ENCODE peak calls at places on chromosomes 11 and 22, in four cellular contexts. A is K562, J is GM12878, R is HepG2. V is an unnamed sample.
A peak's percentile ranks its signal among the peaks of the same experiment; 100 is the strongest.

GRCh38 chr11:131094828-131095227 is 178.5 kb upstream of the SNX19 start:
- DNase-seq in R (no peak), J (no peak), A (no peak), V (no peak)

GRCh38 chr11:111634981-111635705 is 32.9 kb downstream of the SIK2 start:
- DNase-seq in R (no peak), A (peak; percentile 23), J (no peak), V (no peak)

GRCh38 chr22:49705216-49705600 is 122.5 kb downstream of the BRD1 start:
- DNase-seq in J (no peak), A (no peak), R (no peak), V (no peak)

GRCh38 chr22:42461511-42461910 is 29.3 kb upstream of the NFAM1 start:
- DNase-seq in A (no peak), J (no peak), R (no peak), V (no peak)

GRCh38 chr11:90330632-90331031 is 107.8 kb upstream of the CHORDC1 start:
- DNase-seq in J (no peak), A (no peak), R (no peak), V (no peak)

GRCh38 chr11:82846037-82846383 is 54.2 kb downstream of the PRCP start:
- DNase-seq in R (no peak), A (no peak), J (no peak), V (no peak)

GRCh38 chr22:33328789-33329296 is 270.7 kb upstream of the SYN3 start:
- DNase-seq in R (peak; percentile 55), J (no peak), A (no peak), V (peak; percentile 74)

GRCh38 chr11:45051621-45052020 is 94.8 kb upstream of the PRDM11 start:
- DNase-seq in A (no peak), R (no peak), J (no peak), V (no peak)

GRCh38 chr11:101620026-101620425 is 36.2 kb upstream of the TRPC6 start:
- DNase-seq in A (no peak), R (no peak), J (no peak), V (no peak)

GRCh38 chr11:1122356-1123002 is 35.3 kb upstream of the MUC5AC start:
- DNase-seq in A (no peak), R (no peak), J (no peak), V (no peak)

GRCh38 chr11:120513436-120514315 is 2.1 kb downstream of the GRIK4 start:
- DNase-seq in J (no peak), A (no peak), R (no peak), V (no peak)

GRCh38 chr11:19288256-19288655 is 47.5 kb upstream of the E2F8 start:
- DNase-seq in R (no peak), A (no peak), J (no peak), V (no peak)

GRCh38 chr11:69358398-69359080 is 64.6 kb downstream of the MYEOV start:
- DNase-seq in R (no peak), J (no peak), A (no peak), V (no peak)

GRCh38 chr11:119681537-119681936 is 47.5 kb downstream of the NECTIN1 start:
- DNase-seq in R (no peak), A (no peak), J (no peak), V (no peak)

DNA sequence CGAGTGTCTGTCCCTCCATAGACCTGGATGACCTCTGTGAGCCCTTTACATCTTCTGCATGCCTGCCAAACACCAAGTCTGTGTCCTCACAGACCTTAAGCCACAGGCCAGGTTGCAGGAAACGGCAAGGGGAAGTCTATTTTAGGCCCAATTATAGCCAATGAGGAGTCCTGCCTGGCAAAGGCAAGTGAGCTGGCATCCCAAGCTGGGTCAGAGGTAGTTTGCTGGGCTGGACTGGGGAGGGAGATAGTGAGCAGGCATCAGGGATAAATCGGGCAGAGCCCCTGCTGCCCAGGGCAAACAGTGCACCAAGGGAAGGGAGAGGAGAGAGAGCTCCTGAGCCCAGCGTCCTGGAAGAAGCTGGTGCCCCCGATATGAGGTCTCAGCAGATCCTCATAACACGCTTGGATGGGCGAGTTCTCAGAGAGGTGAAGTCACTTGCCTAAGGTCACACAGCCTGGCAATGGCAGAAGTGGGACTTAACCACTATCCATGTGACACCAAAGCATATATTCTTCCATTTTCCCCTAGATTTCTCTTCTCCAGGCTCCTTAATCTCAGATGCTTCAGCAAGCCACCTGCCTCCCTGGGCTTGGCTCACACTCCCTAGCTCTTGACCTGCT is 3.7 kb upstream of the RELT start:
- DNase-seq in J (no peak), R (peak; percentile 25), A (no peak), V (peak; percentile 58)
- TF ChIP-seq CHD4 in J (no peak), R (no peak), A (no peak), V (no peak)

DNA sequence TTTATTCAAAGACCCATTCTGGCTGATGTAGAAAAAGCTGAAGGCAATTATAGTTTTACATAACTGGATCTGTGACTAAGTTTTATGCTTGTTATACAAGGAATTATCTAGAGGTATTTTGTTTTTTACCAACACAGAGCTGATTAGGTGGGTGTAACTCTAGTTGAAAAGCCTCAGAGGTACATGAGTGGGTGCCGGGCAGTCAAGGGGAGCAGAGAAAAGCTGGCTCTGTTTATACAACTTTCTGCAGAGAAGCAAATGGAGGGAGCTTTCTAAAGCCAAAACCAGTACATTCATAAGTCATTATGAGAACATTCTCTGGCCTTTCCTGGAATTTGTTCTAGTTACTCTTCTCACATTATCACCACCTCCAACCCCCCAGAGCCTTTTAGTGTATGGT is 29.4 kb downstream of the OR52K1 start:
- DNase-seq in R (no peak), J (no peak), A (no peak), V (no peak)
- TF ChIP-seq CHD4 in R (no peak), J (no peak), A (no peak), V (no peak)

GRCh38 chr11:10743354-10744035 is 7.6 kb upstream of the CTR9 start:
- DNase-seq in R (no peak), J (no peak), A (no peak), V (no peak)

GRCh38 chr11:10744206-10744605 is 6.8 kb upstream of the CTR9 start:
- DNase-seq in J (no peak), A (no peak), R (no peak), V (no peak)

GRCh38 chr11:10747733-10748132 is 3.3 kb upstream of the CTR9 start:
- DNase-seq in J (no peak), A (no peak), R (no peak), V (no peak)

GRCh38 chr11:10746871-10747270 is 4.2 kb upstream of the CTR9 start:
- DNase-seq in R (no peak), A (no peak), J (no peak), V (no peak)

GRCh38 chr11:10742460-10743208 is 8.4 kb upstream of the CTR9 start:
- DNase-seq in A (peak; percentile 74), R (no peak), J (no peak), V (no peak)
- TF ChIP-seq CHD4 in A (no peak), R (no peak), J (no peak), V (no peak)

GRCh38 chr11:5620606-5621521 is 3.9 kb upstream of the TRIM34 start:
- DNase-seq in A (peak; percentile 30), R (peak; percentile 42), J (no peak), V (peak; percentile 91)
- TF ChIP-seq CHD4 in A (no peak), R (no peak), J (no peak), V (no peak)

GRCh38 chr11:121514401-121514981 is 61.7 kb upstream of the SORL1-AS1 start:
- DNase-seq in A (no peak), R (no peak), J (no peak), V (no peak)

GRCh38 chr11:121521145-121522042 is 68.6 kb upstream of the SORL1-AS1 start:
- DNase-seq in R (no peak), A (no peak), J (peak; percentile 38), V (no peak)

GRCh38 chr11:121514998-121515671 is 62.4 kb upstream of the SORL1-AS1 start:
- DNase-seq in A (no peak), J (no peak), R (no peak), V (no peak)

GRCh38 chr11:121520243-121521144 is 67.7 kb upstream of the SORL1-AS1 start:
- DNase-seq in J (no peak), R (no peak), A (no peak), V (no peak)

GRCh38 chr11:121517996-121518395 is 65.2 kb upstream of the SORL1-AS1 start:
- DNase-seq in R (no peak), A (no peak), J (no peak), V (no peak)
- TF ChIP-seq CHD4 in R (no peak), A (no peak), J (no peak), V (no peak)

GRCh38 chr11:15901790-15902189 is 454.6 kb downstream of the SOX6 start:
- DNase-seq in R (peak; percentile 35), A (no peak), J (no peak), V (no peak)

GRCh38 chr11:15903246-15903645 is 453.1 kb downstream of the SOX6 start:
- DNase-seq in R (peak; percentile 34), A (no peak), J (no peak), V (peak; percentile 28)

GRCh38 chr11:15905334-15905733 is 451.0 kb downstream of the SOX6 start:
- DNase-seq in R (no peak), J (no peak), A (no peak), V (no peak)

GRCh38 chr11:15897211-15897960 is 459.0 kb downstream of the SOX6 start:
- DNase-seq in R (no peak), J (no peak), A (no peak), V (peak; percentile 22)

GRCh38 chr11:15901046-15901445 is 455.3 kb downstream of the SOX6 start:
- DNase-seq in A (no peak), J (no peak), R (peak; percentile 16), V (no peak)
- TF ChIP-seq CHD4 in A (no peak), J (no peak), R (no peak), V (no peak)

GRCh38 chr11:132579686-132580085 is 952.6 kb downstream of the OPCML start:
- DNase-seq in R (no peak), A (no peak), J (no peak), V (no peak)

GRCh38 chr11:132576706-132577105 is 955.6 kb downstream of the OPCML start:
- DNase-seq in R (no peak), A (no peak), J (no peak), V (peak; percentile 11)
- TF ChIP-seq CHD4 in R (no peak), A (no peak), J (no peak), V (no peak)

GRCh38 chr11:61769946-61770683 is 17.7 kb downstream of the MYRF start:
- DNase-seq in A (no peak), J (no peak), R (no peak), V (no peak)

GRCh38 chr11:61771195-61771894 is 18.9 kb downstream of the MYRF start:
- DNase-seq in R (no peak), J (no peak), A (no peak), V (no peak)

GRCh38 chr11:61773826-61774225 is 18.6 kb downstream of the TMEM258 start:
- DNase-seq in J (no peak), A (no peak), R (no peak), V (no peak)

GRCh38 chr11:61773356-61773755 is 19.0 kb downstream of the TMEM258 start:
- DNase-seq in R (no peak), J (no peak), A (no peak), V (no peak)

DNA sequence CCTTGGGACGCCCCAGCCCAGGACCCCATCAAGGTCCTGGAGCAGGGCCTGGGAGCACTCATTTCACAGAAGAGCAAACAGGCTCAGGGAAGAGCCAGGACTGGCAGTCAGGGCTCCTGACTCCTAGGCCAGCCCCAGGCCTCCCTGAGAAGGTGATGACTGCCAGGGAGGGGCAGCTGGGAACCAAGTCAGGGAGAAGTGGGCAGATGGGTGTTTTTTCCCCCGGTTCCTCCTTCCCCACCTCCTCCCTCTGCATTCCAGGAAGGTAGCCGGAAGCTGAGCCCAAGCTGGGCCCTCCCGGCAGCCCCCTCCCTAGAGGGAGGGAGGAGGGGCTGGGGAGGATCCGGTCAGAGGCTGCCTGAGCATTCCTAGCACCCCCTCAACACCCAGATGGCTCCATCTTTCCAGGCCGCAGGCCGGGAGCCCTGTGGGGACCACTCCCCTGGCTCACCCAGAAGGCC is 19.6 kb downstream of the MYRF start:
- DNase-seq in R (no peak), J (no peak), A (no peak), V (no peak)
- TF ChIP-seq CHD4 in R (no peak), J (no peak), A (no peak), V (no peak)